ENCODE peak calls at places on chromosome 13, in seven cellular contexts. A is A549, Q is SK-N-SH, G is H1, Y is K562, B is endothelial cell of umbilical vein, O is GM12878. K is an unnamed sample. For H3K4me1, the result is how much of the 10 kb centered on the place peaks cover.

GRCh38 chr13:43805071-43805468 is 18.3 kb upstream of the ENOX1 start:
- DNase-seq in O (no peak), G (no peak), B (peak), Q (peak), A (peak), Y (no peak), K (peak)

GRCh38 chr13:39105110-39105509 is 66.9 kb downstream of the NHLRC3 start:
- DNase-seq in O (no peak), B (peak), Y (no peak), G (no peak), Q (peak), A (no peak), K (no peak)

GRCh38 chr13:29621401-29621800 is 25.9 kb upstream of the SLC7A1 start:
- DNase-seq in G (no peak), Y (no peak), Q (no peak), B (no peak), O (no peak), A (no peak), K (no peak)

GRCh38 chr13:92175330-92175729 is 776.9 kb downstream of the GPC5 start:
- DNase-seq in Y (no peak), G (no peak), O (no peak), Q (peak), A (peak), B (no peak), K (no peak)

GRCh38 chr13:29884671-29885424 is 34.4 kb upstream of the UBL3 start:
- DNase-seq in O (no peak), Q (no peak), Y (no peak), B (no peak), G (no peak), A (no peak), K (no peak)

GRCh38 chr13:44280461-44280860 is 93.2 kb upstream of the SERP2 start:
- DNase-seq in O (no peak), A (no peak), Y (no peak), B (no peak), G (no peak), Q (no peak), K (no peak)

GRCh38 chr13:98885605-98886004 is 92.3 kb downstream of the DOCK9 start:
- DNase-seq in G (no peak), Q (no peak), O (no peak), A (no peak), Y (no peak), B (no peak), K (no peak)

GRCh38 chr13:107360010-107360409 is 792.1 kb upstream of the ARGLU1 start:
- DNase-seq in O (no peak), G (no peak), Q (no peak), B (no peak), A (no peak), Y (no peak), K (no peak)

GRCh38 chr13:61664821-61665705 is 249.4 kb upstream of the PCDH20 start:
- DNase-seq in O (no peak), Q (no peak), A (peak), G (no peak), B (no peak), Y (no peak), K (peak)

GRCh38 chr13:98103942-98104880 is 38.7 kb upstream of the FARP1 start:
- DNase-seq in A (peak), Q (peak), G (no peak), O (no peak), B (no peak), Y (peak), K (no peak)

GRCh38 chr13:21826214-21827015 is 155.5 kb downstream of the FGF9 start:
- DNase-seq in B (no peak), Y (no peak), G (no peak), Q (no peak), A (no peak), O (no peak), K (no peak)

GRCh38 chr13:78875792-78876580 is 217.0 kb upstream of the OBI1 start:
- DNase-seq in O (no peak), Q (no peak), A (no peak), B (no peak), G (peak), Y (no peak), K (no peak)

GRCh38 chr13:38350114-38350617 is 515 bp downstream of the UFM1 start:
- DNase-seq in B (no peak), O (no peak), A (peak), Q (peak), Y (peak), G (no peak), K (peak)

GRCh38 chr13:98325724-98326123 is 148.7 kb upstream of the RNF113B start:
- DNase-seq in O (no peak), A (no peak), B (no peak), Q (no peak), Y (no peak), G (no peak), K (no peak)

GRCh38 chr13:39596685-39597084 is 6.3 kb downstream of the LHFPL6 start:
- DNase-seq in A (no peak), G (no peak), O (no peak), Q (no peak), B (no peak), Y (no peak), K (no peak)

GRCh38 chr13:80132741-80133601 is 208.0 kb downstream of the SPRY2 start:
- DNase-seq in A (peak), B (peak), O (no peak), Y (no peak), Q (peak), G (no peak), K (no peak)

GRCh38 chr13:73623281-73623680 is 510.9 kb downstream of the KLF12 start:
- DNase-seq in G (no peak), Q (no peak), A (no peak), O (no peak), Y (no peak), B (no peak), K (no peak)

GRCh38 chr13:44396963-44397580 is 23.4 kb downstream of the SERP2 start:
- DNase-seq in Q (peak), Y (peak), A (no peak), O (no peak), G (no peak), B (no peak), K (no peak)

GRCh38 chr13:43159007-43159406 is 135.6 kb downstream of the DNAJC15 start:
- DNase-seq in G (no peak), O (no peak), A (no peak), Y (no peak), Q (no peak), B (peak), K (no peak)

GRCh38 chr13:46894534-46894906 is 2.3 kb downstream of the HTR2A start:
- DNase-seq in A (no peak), Q (no peak), O (no peak), Y (no peak), G (no peak), B (no peak), K (no peak)

GRCh38 chr13:60869941-60870613 is 473.1 kb downstream of the TDRD3 start:
- DNase-seq in O (no peak), Q (no peak), A (no peak), Y (no peak), G (no peak), B (no peak), K (no peak)

GRCh38 chr13:38264363-38265134 is 85.1 kb upstream of the UFM1 start:
- DNase-seq in B (no peak), G (no peak), A (no peak), Y (no peak), O (no peak), Q (no peak), K (no peak)

GRCh38 chr13:102726430-102726829 is 31.6 kb upstream of the METTL21C start:
- DNase-seq in A (peak), O (no peak), Q (no peak), Y (no peak), B (no peak), G (no peak), K (no peak)

GRCh38 chr13:27182844-27183497 is 11.4 kb upstream of the USP12 start:
- DNase-seq in G (no peak), A (peak), Q (no peak), Y (peak), O (no peak), B (peak), K (peak)

GRCh38 chr13:72959643-72960042 is 99.2 kb upstream of the KLF5 start:
- DNase-seq in Q (no peak), G (no peak), Y (no peak), O (no peak), B (peak), A (no peak), K (no peak)

GRCh38 chr13:107271226-107271625 is 703.3 kb upstream of the ARGLU1 start:
- DNase-seq in O (no peak), Q (peak), Y (no peak), B (peak), A (no peak), G (peak), K (no peak)

GRCh38 chr13:105827074-105827473 is 708.4 kb downstream of the EFNB2 start:
- DNase-seq in Y (no peak), O (no peak), A (no peak), Q (no peak), G (no peak), B (no peak), K (no peak)

GRCh38 chr13:95300625-95301134 is 571 bp downstream of the ABCC4 start:
- DNase-seq in Y (peak), O (no peak), A (peak), Q (peak), G (no peak), B (peak), K (peak)

GRCh38 chr13:22064854-22065646 is 394.2 kb downstream of the FGF9 start:
- DNase-seq in G (no peak), A (no peak), Y (no peak), O (no peak), Q (no peak), B (no peak), K (no peak)

GRCh38 chr13:42007844-42008243 is 40.6 kb upstream of the DGKH start:
- DNase-seq in Q (no peak), B (no peak), G (no peak), Y (no peak), O (no peak), A (no peak), K (no peak)

GRCh38 chr13:90868321-90868920 is 479.1 kb upstream of the MIR17HG start:
- DNase-seq in Q (no peak), A (peak), Y (peak), B (peak), G (no peak), O (no peak), K (peak)

GRCh38 chr13:57264965-57265364 is 98.0 kb downstream of the PRR20E start:
- DNase-seq in O (no peak), Y (no peak), G (no peak), A (no peak), Q (no peak), B (no peak), K (no peak)

GRCh38 chr13:109481046-109481445 is 305.3 kb downstream of the IRS2 start:
- DNase-seq in O (no peak), A (no peak), B (no peak), G (no peak), Q (no peak), Y (no peak), K (no peak)

GRCh38 chr13:27264181-27264580 is 6.4 kb upstream of the RASL11A start:
- DNase-seq in B (no peak), G (no peak), Q (peak), A (no peak), Y (no peak), O (no peak), K (no peak)

GRCh38 chr13:48096670-48097069 is 1.8 kb upstream of the MED4 start:
- DNase-seq in A (no peak), Q (no peak), Y (no peak), B (no peak), G (peak), O (no peak), K (no peak)

GRCh38 chr13:40503966-40504591 is 162.4 kb downstream of the FOXO1 start:
- DNase-seq in B (peak), G (no peak), A (peak), O (no peak), Q (no peak), Y (no peak), K (no peak)

GRCh38 chr13:106443625-106444024 is 91.8 kb downstream of the EFNB2 start:
- DNase-seq in B (no peak), Q (no peak), A (no peak), G (no peak), O (no peak), Y (no peak), K (no peak)

GRCh38 chr13:29564828-29565227 is 30.7 kb downstream of the SLC7A1 start:
- DNase-seq in G (no peak), Y (no peak), Q (no peak), A (no peak), B (peak), O (no peak), K (no peak)

GRCh38 chr13:36986462-36987240 is 12.5 kb downstream of the ALG5 start:
- DNase-seq in O (no peak), G (no peak), A (no peak), B (peak), Q (no peak), Y (no peak), K (no peak)

GRCh38 chr13:101556676-101557121 is 104.2 kb downstream of the ITGBL1 start:
- DNase-seq in O (no peak), G (no peak), B (no peak), Q (peak), A (no peak), Y (no peak), K (no peak)

GRCh38 chr13:75364131-75364713 is 117.7 kb downstream of the TBC1D4 start:
- DNase-seq in G (no peak), Y (no peak), Q (no peak), O (no peak), B (peak), A (no peak), K (no peak)
- TF ChIP-seq MAX in G (no peak), Y (no peak), Q (no peak), O (no peak), B (no peak), A (no peak), K (no peak)

GRCh38 chr13:111949311-111949710 is 117.6 kb upstream of the SOX1 start:
- DNase-seq in Y (no peak), G (no peak), A (no peak), B (no peak), Q (no peak), O (no peak), K (no peak)

GRCh38 chr13:111947026-111947810 is 119.7 kb upstream of the SOX1 start:
- DNase-seq in G (no peak), Q (no peak), O (no peak), A (no peak), Y (no peak), B (no peak), K (no peak)

GRCh38 chr13:111947876-111948275 is 119.1 kb upstream of the SOX1 start:
- DNase-seq in B (no peak), Q (no peak), A (no peak), O (no peak), Y (no peak), G (no peak), K (no peak)

GRCh38 chr13:111948811-111949210 is 118.1 kb upstream of the SOX1 start:
- DNase-seq in G (no peak), A (no peak), B (no peak), O (no peak), Y (no peak), Q (no peak), K (no peak)

DNA sequence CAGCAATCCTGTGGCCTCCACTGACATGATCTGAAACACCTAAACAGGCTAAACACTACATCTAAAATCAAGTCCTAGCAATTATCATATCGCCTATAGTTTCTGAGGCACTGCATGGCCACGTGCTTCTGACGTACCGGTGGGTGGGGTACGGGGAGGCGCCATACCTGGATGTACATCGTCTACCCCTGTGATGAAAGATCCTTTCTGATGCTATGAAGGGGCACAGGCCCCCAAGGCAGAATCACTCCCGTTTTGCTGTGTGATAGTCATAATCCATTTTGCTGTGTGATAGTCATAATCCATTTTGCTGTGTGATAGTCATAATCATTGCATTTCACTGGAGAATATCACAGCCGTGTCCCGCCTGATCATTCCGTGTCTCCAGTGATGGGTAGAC is 118.7 kb upstream of the SOX1 start:
- DNase-seq in O (no peak), Y (no peak), Q (no peak), G (no peak), B (no peak), A (no peak), K (no peak)
- H3K4me1 ChIP-seq in O (under half), Y (under half), Q (under half), G (under half), B (under half), A (under half), K (under half)

DNA sequence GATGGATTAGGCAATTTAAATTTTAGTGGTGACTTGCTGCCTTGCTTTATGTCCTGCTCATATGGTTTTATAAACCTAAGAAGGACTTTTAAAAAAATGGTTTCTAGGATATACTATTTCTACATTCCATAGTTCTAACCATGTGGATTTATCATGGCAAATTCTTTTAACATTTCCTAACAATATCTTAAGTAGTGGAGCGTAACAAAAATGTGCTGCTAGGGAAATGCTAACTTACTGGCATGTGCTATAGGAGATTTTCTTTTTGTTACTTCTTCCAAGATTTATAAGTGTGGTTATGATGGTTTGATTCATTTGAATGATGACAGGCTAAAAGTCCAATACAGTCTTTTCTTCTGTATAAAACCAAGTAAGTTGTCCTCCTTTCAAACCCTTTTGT is 713.7 kb downstream of the SLITRK1 start:
- DNase-seq in Q (no peak), A (no peak), O (no peak), B (no peak), G (no peak), Y (no peak), K (no peak)
- TF ChIP-seq MAX in Q (no peak), A (no peak), O (no peak), B (no peak), G (no peak), Y (no peak), K (no peak)

GRCh38 chr13:31922724-31923123 is 108.8 kb upstream of the FRY start:
- DNase-seq in G (no peak), B (no peak), Y (no peak), A (no peak), O (no peak), Q (no peak), K (no peak)
- H3K4me1 ChIP-seq in G (under half), B (under half), Y (under half), A (under half), O (under half), Q (under half), K (under half)

GRCh38 chr13:45447050-45447661 is 17.6 kb upstream of the COG3 start:
- DNase-seq in Q (no peak), Y (no peak), B (no peak), A (no peak), G (no peak), O (no peak), K (no peak)

GRCh38 chr13:45441633-45442032 is 23.1 kb upstream of the COG3 start:
- DNase-seq in G (no peak), A (peak), O (peak), B (peak), Q (no peak), Y (no peak), K (no peak)

GRCh38 chr13:45445053-45445452 is 19.7 kb upstream of the COG3 start:
- DNase-seq in O (no peak), B (no peak), Q (no peak), Y (no peak), G (no peak), A (no peak), K (no peak)

GRCh38 chr13:45448965-45449559 is 15.7 kb upstream of the COG3 start:
- DNase-seq in A (no peak), Q (no peak), O (no peak), B (no peak), G (no peak), Y (no peak), K (no peak)

GRCh38 chr13:45446181-45446580 is 18.6 kb upstream of the COG3 start:
- DNase-seq in G (no peak), Y (no peak), B (no peak), A (no peak), Q (no peak), O (no peak), K (no peak)
- TF ChIP-seq MAX in G (no peak), Y (no peak), B (no peak), A (no peak), Q (no peak), O (no peak), K (no peak)

DNA sequence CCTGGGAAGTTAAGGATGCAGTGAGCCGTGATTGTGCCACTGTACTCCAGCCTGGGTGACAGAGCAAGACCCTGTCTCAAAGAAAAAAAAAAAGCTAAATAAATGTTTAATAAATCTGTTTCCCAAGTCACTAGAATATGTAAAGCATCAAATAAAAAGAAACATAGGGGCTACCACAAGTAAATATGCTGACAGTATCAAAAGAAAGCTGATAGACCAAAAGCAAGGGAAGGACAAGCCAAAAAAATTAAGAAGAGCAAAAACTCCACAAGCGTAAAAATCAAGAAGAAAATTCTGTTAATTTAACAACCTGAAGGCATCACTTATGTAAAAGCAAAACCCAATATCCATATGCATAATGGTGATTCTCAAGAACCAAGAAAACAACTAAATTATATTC is 9.7 kb downstream of the KPNA3 start:
- DNase-seq in B (no peak), A (no peak), G (no peak), Y (no peak), O (no peak), Q (no peak), K (no peak)
- H3K4me1 ChIP-seq in B (under half), A (under half), G (under half), Y (under half), O (under half), Q (under half), K (under half)

DNA sequence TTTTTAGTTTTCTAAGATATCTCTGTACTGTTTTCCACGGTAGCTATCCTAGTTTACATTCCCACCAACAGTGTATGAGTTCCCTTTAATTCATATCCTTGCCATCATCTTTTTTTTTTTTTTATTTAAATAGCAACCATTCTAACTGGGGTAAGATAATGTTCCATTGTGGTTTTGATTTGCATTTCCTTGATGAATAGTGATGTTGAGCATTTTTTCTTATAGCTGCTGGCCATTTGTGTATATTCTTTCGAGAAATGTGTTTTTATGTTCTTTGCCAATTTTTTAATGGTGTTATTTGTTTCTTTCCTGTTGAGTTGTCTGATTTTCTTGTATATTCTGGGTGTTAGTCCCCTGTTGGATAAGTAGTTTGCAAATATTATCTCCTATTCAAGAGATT is 454.8 kb downstream of the DACH1 start:
- DNase-seq in B (no peak), A (no peak), G (no peak), Q (no peak), O (no peak), Y (no peak), K (no peak)
- TF ChIP-seq MAX in B (no peak), A (no peak), G (no peak), Q (no peak), O (no peak), Y (no peak), K (no peak)

GRCh38 chr13:114126789-114127472 is 5.5 kb downstream of the RASA3 start:
- DNase-seq in A (no peak), O (no peak), Y (no peak), G (no peak), Q (no peak), B (no peak), K (no peak)
- H3K4me1 ChIP-seq in A (under half), O (under half), Y (under half), G (under half), Q (under half), B (under half), K (half or more)

K was measured in HCT116.